ENCODE peak calls at places on chromosomes 13 and 19, in six cellular contexts. V is CD8-positive, alpha-beta T cell; O is tibial nerve; J is prostate gland; W is endodermal cell; K is A549. S is an unnamed sample.

GRCh38 chr13:29073762-29074161 is 253.6 kb downstream of the MTUS2 start:
- DNase-seq in V (no peak), O (no peak), J (no peak), W (no peak), K (no peak), S (no peak)

GRCh38 chr13:38384171-38384570 is 34.5 kb downstream of the UFM1 start:
- DNase-seq in V (no peak), O (no peak), J (no peak), W (no peak), K (no peak), S (no peak)

GRCh38 chr19:45138303-45138751 is 22.5 kb downstream of the NKPD1 start:
- DNase-seq in V (no peak), O (no peak), J (no peak), W (no peak), K (no peak), S (no peak)

GRCh38 chr19:41327499-41328156 is 17.7 kb downstream of the CCDC97 start:
- DNase-seq in V (peak), O (no peak), J (peak), W (peak), K (no peak), S (peak)

GRCh38 chr13:54912367-54912766 is 1883.8 kb downstream of the OLFM4 start:
- DNase-seq in V (no peak), O (no peak), J (no peak), W (no peak), K (no peak), S (no peak)

GRCh38 chr13:102799544-102800144 is 725 bp downstream of the BIVM start:
- DNase-seq in V (peak), O (no peak), J (peak), W (peak), K (peak), S (no peak)

GRCh38 chr19:29277107-29277506 is 64.2 kb upstream of the UQCRFS1 start:
- DNase-seq in V (peak), O (no peak), J (no peak), W (peak), K (no peak), S (no peak)

GRCh38 chr13:111846396-111847174 is 220.4 kb upstream of the SOX1 start:
- DNase-seq in V (no peak), O (no peak), J (no peak), W (peak), K (no peak), S (no peak)

GRCh38 chr13:33383724-33384577 is 98.4 kb upstream of the STARD13 start:
- DNase-seq in V (no peak), O (no peak), J (no peak), W (no peak), K (no peak), S (no peak)

GRCh38 chr19:55269299-55269698 is 10.5 kb upstream of the PPP6R1 start:
- DNase-seq in V (no peak), O (no peak), J (no peak), W (no peak), K (no peak), S (no peak)

GRCh38 chr13:98019186-98019585 is 65.7 kb downstream of the IPO5 start:
- DNase-seq in V (no peak), O (no peak), J (no peak), W (no peak), K (no peak), S (no peak)

GRCh38 chr19:33273881-33274662 is 28.3 kb downstream of the CEBPA start:
- DNase-seq in V (peak), O (no peak), J (peak), W (no peak), K (no peak), S (no peak)

GRCh38 chr19:37931941-37932655 is 25.1 kb downstream of the SIPA1L3 start:
- DNase-seq in V (no peak), O (no peak), J (peak), W (peak), K (peak), S (peak)

GRCh38 chr13:41708648-41709175 is 251.4 kb downstream of the RGCC start:
- DNase-seq in V (no peak), O (no peak), J (no peak), W (no peak), K (no peak), S (no peak)

GRCh38 chr19:55576746-55577145 is 3.9 kb downstream of the ZNF579 start:
- DNase-seq in V (no peak), O (no peak), J (no peak), W (no peak), K (no peak), S (no peak)

GRCh38 chr13:113813070-113813748 is 50.7 kb downstream of the GAS6 start:
- DNase-seq in V (no peak), O (no peak), J (no peak), W (no peak), K (no peak), S (no peak)

GRCh38 chr13:26946675-26947342 is 186.2 kb upstream of the GPR12 start:
- DNase-seq in V (no peak), O (no peak), J (no peak), W (no peak), K (peak), S (no peak)

GRCh38 chr13:96903085-96903484 is 91.2 kb downstream of the OXGR1 start:
- DNase-seq in V (no peak), O (no peak), J (no peak), W (no peak), K (no peak), S (no peak)

GRCh38 chr19:44808463-44809371 is at the start of gene BCAM:
- DNase-seq in V (no peak), O (peak), J (peak), W (peak), K (peak), S (no peak)

GRCh38 chr13:21675095-21676007 is 4.5 kb downstream of the FGF9 start:
- DNase-seq in V (peak), O (no peak), J (no peak), W (peak), K (no peak), S (no peak)

GRCh38 chr13:44050450-44051063 is 170.9 kb downstream of the LACC1 start:
- DNase-seq in V (no peak), O (no peak), J (no peak), W (no peak), K (no peak), S (no peak)

GRCh38 chr13:62779146-62779545 is 1363.5 kb upstream of the PCDH20 start:
- DNase-seq in V (no peak), O (no peak), J (no peak), W (peak), K (no peak), S (no peak)

GRCh38 chr13:109747524-109747923 is 38.9 kb downstream of the IRS2 start:
- DNase-seq in V (no peak), O (no peak), J (no peak), W (peak), K (no peak), S (peak)

DNA sequence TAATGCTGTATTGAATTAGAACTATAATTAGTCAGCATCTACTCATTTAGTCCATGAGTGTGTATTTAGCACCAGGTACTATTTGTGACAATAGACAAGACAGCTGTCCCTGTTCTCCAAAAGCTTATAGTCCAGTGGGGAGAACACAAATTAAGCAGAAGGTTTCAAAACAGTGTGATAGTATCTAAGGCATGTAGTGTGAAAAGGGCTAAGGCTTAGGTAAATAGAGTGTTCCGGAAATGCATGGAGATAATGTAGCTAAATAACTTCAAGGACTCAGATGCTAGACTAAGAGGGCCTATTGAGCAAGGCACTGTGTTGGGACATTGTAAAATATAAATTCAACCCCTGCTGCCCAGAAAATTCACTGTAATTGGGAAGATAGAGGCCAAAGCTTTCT is 144.1 kb upstream of the MIR17HG start:
- DNase-seq in V (no peak), O (no peak), J (no peak), W (no peak), K (no peak), S (no peak)
- H3K27ac ChIP-seq in V (no peak), O (no peak), J (no peak), W (peak), K (no peak), S (no peak)

DNA sequence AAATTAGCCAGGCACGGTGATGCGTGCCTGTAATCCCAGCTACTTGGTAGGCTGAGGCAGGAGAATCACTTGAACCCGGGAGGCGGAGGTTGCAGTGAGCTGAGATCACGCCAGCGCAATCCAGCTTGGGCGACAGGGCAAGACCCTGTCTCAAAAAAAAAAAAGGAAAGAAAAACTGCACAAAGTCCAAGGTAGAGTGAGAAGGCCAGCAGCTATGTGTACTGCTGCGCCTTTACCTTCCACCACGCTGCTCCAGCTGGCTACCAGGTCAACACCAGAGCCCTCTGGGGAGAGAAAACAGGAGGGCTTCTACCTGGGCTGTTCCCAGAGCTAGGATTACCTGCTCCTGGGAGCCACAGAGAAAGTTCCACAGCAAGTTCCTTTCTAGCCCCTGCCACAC is 3.2 kb downstream of the ELL start:
- DNase-seq in V (no peak), O (no peak), J (no peak), W (no peak), K (no peak), S (no peak)
- H3K27ac ChIP-seq in V (no peak), O (no peak), J (no peak), W (no peak), K (no peak), S (peak)

GRCh38 chr19:15194938-15195337 is 5.9 kb downstream of the NOTCH3 start:
- DNase-seq in V (no peak), O (no peak), J (no peak), W (no peak), K (no peak), S (no peak)
- H3K27ac ChIP-seq in V (no peak), O (peak), J (peak), W (peak), K (no peak), S (peak)

DNA sequence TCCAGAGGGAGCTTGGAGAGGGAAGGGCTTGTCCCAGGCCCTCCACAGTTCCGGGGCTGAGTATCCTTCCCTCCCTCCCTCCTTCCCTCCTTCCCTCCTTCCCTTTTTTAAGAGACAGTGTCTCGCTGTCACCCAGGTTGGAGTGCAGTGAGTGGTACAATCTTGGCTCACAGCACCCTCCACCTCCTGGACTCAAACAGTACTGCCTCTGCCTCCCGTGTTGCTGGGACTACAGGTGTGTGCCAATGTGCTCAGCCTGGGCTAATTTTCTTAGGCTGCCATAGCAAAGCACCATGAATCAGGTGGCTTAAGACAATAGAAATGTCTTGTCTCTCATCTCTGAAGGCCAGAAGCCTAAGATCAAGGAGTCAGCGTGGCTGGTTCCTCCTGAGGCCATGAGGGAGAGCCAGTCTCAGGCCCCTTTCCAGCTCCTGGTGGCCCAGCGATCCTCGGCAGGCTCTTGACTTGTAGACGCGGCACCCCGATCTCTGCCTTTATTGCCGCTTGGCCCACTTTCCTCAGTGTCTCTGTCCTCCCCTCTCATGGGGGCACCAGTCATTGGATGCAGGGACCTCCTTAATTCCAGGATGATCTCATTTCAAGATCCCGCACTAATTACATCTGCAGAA is 47.5 kb downstream of the CRTC1 start:
- DNase-seq in V (no peak), O (no peak), J (no peak), W (peak), K (no peak), S (no peak)
- H3K27ac ChIP-seq in V (no peak), O (no peak), J (no peak), W (no peak), K (no peak), S (no peak)

GRCh38 chr13:71309905-71310304 is 557.1 kb downstream of the DACH1 start:
- DNase-seq in V (no peak), O (no peak), J (no peak), W (no peak), K (no peak), S (no peak)

GRCh38 chr13:71303144-71303543 is 563.9 kb downstream of the DACH1 start:
- DNase-seq in V (no peak), O (no peak), J (no peak), W (peak), K (no peak), S (no peak)

GRCh38 chr13:71306821-71307220 is 560.2 kb downstream of the DACH1 start:
- DNase-seq in V (no peak), O (no peak), J (no peak), W (no peak), K (no peak), S (no peak)

GRCh38 chr13:71300602-71301001 is 566.4 kb downstream of the DACH1 start:
- DNase-seq in V (no peak), O (no peak), J (no peak), W (no peak), K (no peak), S (no peak)

GRCh38 chr13:71304861-71305260 is 562.1 kb downstream of the DACH1 start:
- DNase-seq in V (no peak), O (no peak), J (no peak), W (no peak), K (no peak), S (no peak)
- H3K27ac ChIP-seq in V (no peak), O (no peak), J (no peak), W (no peak), K (no peak), S (no peak)

GRCh38 chr13:94178625-94179244 is 300.7 kb downstream of the DCT start:
- DNase-seq in V (no peak), O (no peak), J (peak), W (no peak), K (no peak), S (no peak)

GRCh38 chr13:94177041-94177440 is 302.4 kb downstream of the DCT start:
- DNase-seq in V (no peak), O (no peak), J (no peak), W (no peak), K (no peak), S (no peak)

GRCh38 chr13:94181461-94182107 is 297.9 kb downstream of the DCT start:
- DNase-seq in V (no peak), O (no peak), J (no peak), W (no peak), K (no peak), S (no peak)

GRCh38 chr13:94186470-94186869 is 293.0 kb downstream of the DCT start:
- DNase-seq in V (no peak), O (no peak), J (no peak), W (no peak), K (no peak), S (no peak)

DNA sequence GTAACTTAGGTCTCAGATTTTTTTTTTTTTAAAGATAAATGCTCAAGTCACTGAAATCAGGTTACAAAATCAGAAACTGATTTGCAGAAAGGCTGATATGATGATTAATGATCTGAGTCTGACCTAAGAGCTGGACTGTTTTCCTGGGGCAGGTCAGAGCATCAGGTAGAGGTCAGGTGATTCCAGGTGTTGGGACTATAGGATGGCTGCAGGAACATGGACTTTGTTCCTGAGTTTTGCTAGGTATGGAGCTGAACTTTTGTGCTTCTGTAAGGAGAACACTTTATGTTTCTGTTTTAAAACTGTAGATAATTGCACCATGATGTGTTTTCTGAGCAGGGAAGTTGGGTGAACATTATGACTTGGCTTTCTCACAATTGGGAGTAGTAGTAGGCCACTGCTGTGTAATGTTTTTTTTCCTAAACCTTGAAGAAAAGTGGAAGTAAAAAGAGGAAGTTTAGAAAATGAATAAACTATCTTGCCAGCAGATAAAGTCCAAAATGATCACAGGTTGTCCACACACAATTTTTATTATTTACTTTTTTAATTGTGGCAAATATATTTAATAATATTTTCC is 297.2 kb downstream of the DCT start:
- DNase-seq in V (no peak), O (no peak), J (no peak), W (no peak), K (no peak), S (no peak)
- H3K27ac ChIP-seq in V (no peak), O (no peak), J (no peak), W (no peak), K (no peak), S (no peak)

DNA sequence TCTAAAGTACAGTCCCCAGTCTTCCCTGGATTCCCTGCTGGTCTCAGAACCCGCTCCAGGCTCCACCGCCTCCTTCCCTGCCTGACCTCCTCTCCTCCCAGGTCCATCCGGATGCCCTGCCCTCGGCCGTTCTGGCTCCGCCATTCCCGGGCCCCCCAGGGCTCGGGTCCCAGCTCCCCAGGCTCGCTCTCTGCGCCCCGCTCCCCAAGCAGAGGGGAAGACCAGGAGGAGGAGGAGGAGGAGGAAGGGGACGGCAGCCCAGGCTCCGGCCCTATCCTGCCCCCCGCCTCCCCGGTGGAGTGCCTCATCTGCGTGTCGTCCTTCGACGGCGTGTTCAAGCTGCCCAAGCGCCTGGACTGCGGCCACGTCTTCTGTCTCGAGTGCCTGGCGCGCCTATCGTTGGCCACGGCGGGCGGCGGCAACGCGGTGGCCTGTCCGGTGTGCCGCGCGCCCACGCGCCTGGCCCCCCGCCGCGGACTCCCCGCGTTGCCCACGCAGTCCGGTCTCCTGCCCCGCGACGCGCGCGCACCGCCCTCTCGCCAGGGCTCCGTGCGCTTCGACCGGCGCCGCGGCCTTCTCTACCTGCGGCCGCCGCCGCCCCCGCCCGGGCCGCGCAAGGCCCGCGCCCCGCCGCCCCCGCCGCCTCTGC is 647 bp downstream of the RNF225 start:
- DNase-seq in V (no peak), O (no peak), J (no peak), W (peak), K (no peak), S (no peak)
- H3K27ac ChIP-seq in V (no peak), O (no peak), J (peak), W (no peak), K (no peak), S (no peak)

DNA sequence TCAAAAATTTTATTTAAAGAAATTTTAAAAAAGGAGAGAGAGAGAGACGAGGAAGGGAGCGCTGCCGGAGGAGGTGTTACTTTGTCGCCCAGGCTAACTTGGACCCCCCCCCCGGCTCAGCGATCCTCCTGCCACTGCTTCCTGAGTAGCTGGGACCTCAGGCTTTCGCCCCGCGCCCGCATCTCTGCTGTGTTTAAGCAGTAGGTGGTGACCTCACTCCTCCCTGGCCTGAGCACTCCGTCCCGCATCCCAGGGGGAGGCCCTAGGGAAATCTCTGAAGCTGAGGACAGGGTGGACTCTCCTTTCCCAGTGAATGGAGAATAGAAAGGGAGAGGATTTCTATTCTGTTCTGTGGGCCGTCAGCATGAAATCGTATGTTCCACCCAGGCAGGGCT is 481 bp upstream of the ZNF845 start:
- DNase-seq in V (peak), O (no peak), J (peak), W (peak), K (peak), S (peak)
- H3K27ac ChIP-seq in V (peak), O (no peak), J (peak), W (no peak), K (no peak), S (peak)

S was measured in right atrium auricular region.